ENCODE peak calls at places on chromosomes 7 and 10, in ten cellular contexts. A, M, Z, L, X, H, V, J, D and F are unnamed samples.

GRCh38 chr10:98340261-98340675 is 72.3 kb upstream of the LOXL4 start:
- DNase-seq in A (no peak), M (no peak), Z (peak), L (no peak), X (no peak), H (peak), V (no peak), J (no peak), D (no peak), F (no peak)

GRCh38 chr7:137886706-137887105 is 39.9 kb upstream of the DGKI start:
- DNase-seq in A (no peak), M (no peak), Z (peak), L (no peak), X (no peak), H (no peak), V (no peak), J (no peak), D (no peak), F (no peak)

GRCh38 chr7:99290980-99291607 is 18.5 kb downstream of the MYH16 start:
- DNase-seq in A (no peak), M (no peak), Z (peak), L (no peak), X (no peak), H (no peak), V (no peak), J (no peak), D (no peak), F (no peak)

GRCh38 chr7:37782166-37782565 is 66.2 kb upstream of the NME8 start:
- DNase-seq in A (no peak), M (no peak), Z (no peak), L (no peak), X (no peak), H (no peak), V (no peak), J (no peak), D (no peak), F (no peak)

GRCh38 chr7:19392246-19392645 is 247.0 kb upstream of the FERD3L start:
- DNase-seq in A (no peak), M (no peak), Z (peak), L (no peak), X (no peak), H (peak), V (no peak), J (no peak), D (no peak), F (no peak)

GRCh38 chr7:98022531-98022930 is 32.5 kb upstream of the OCM2 start:
- DNase-seq in A (no peak), M (no peak), Z (no peak), L (no peak), X (no peak), H (no peak), V (no peak), J (no peak), D (no peak), F (no peak)

GRCh38 chr10:132746801-132747625 is 38.9 kb downstream of the NKX6-2 start:
- DNase-seq in A (no peak), M (peak), Z (no peak), L (peak), X (no peak), H (no peak), V (no peak), J (no peak), D (no peak), F (no peak)

GRCh38 chr7:36820527-36821170 is 96.4 kb upstream of the AOAH start:
- DNase-seq in A (no peak), M (no peak), Z (peak), L (no peak), X (no peak), H (no peak), V (no peak), J (no peak), D (no peak), F (no peak)

GRCh38 chr7:29208410-29209250 is 14.1 kb downstream of the CHN2 start:
- DNase-seq in A (no peak), M (no peak), Z (no peak), L (no peak), X (no peak), H (no peak), V (no peak), J (no peak), D (no peak), F (peak)

GRCh38 chr7:41107330-41107937 is 595.5 kb downstream of the INHBA start:
- DNase-seq in A (no peak), M (no peak), Z (peak), L (peak), X (no peak), H (peak), V (no peak), J (no peak), D (peak), F (no peak)

GRCh38 chr7:10855583-10855982 is 118.1 kb upstream of the PHF14 start:
- DNase-seq in A (no peak), M (no peak), Z (no peak), L (no peak), X (peak), H (no peak), V (no peak), J (no peak), D (peak), F (no peak)

GRCh38 chr10:113961261-113961938 is 82.3 kb upstream of the ADRB1 start:
- DNase-seq in A (peak), M (no peak), Z (no peak), L (no peak), X (no peak), H (no peak), V (peak), J (no peak), D (no peak), F (no peak)

GRCh38 chr10:132451506-132452215 is 54.7 kb downstream of the PWWP2B start:
- DNase-seq in A (no peak), M (no peak), Z (no peak), L (no peak), X (peak), H (no peak), V (no peak), J (no peak), D (no peak), F (no peak)

GRCh38 chr10:53744746-53745145 is 972.2 kb upstream of the MBL2 start:
- DNase-seq in A (no peak), M (no peak), Z (no peak), L (peak), X (no peak), H (no peak), V (no peak), J (no peak), D (no peak), F (no peak)

GRCh38 chr7:105653441-105654005 is 72.2 kb upstream of the EFCAB10 start:
- DNase-seq in A (no peak), M (peak), Z (no peak), L (no peak), X (no peak), H (no peak), V (no peak), J (no peak), D (no peak), F (peak)

GRCh38 chr10:91313-91712 is 42.2 kb upstream of the TUBB8 start:
- DNase-seq in A (no peak), M (no peak), Z (no peak), L (no peak), X (peak), H (no peak), V (no peak), J (no peak), D (no peak), F (no peak)

GRCh38 chr10:102040305-102040704 is 15.7 kb downstream of the ARMH3 start:
- DNase-seq in A (no peak), M (no peak), Z (no peak), L (peak), X (no peak), H (no peak), V (no peak), J (no peak), D (no peak), F (no peak)

GRCh38 chr10:111936143-111936542 is 247.4 kb downstream of the GPAM start:
- DNase-seq in A (no peak), M (no peak), Z (no peak), L (no peak), X (no peak), H (no peak), V (no peak), J (no peak), D (no peak), F (no peak)

GRCh38 chr10:4062751-4063150 is 277.7 kb upstream of the KLF6 start:
- DNase-seq in A (no peak), M (no peak), Z (no peak), L (no peak), X (no peak), H (no peak), V (no peak), J (no peak), D (no peak), F (no peak)

GRCh38 chr7:92584953-92585352 is 5.2 kb downstream of the FAM133B start:
- DNase-seq in A (no peak), M (no peak), Z (peak), L (no peak), X (no peak), H (no peak), V (no peak), J (no peak), D (peak), F (no peak)

GRCh38 chr7:36286241-36286640 is 103.4 kb upstream of the ANLN start:
- DNase-seq in A (peak), M (no peak), Z (no peak), L (no peak), X (no peak), H (no peak), V (peak), J (no peak), D (no peak), F (no peak)

GRCh38 chr10:110775022-110775379 is 96.7 kb upstream of the PDCD4 start:
- DNase-seq in A (no peak), M (no peak), Z (no peak), L (no peak), X (no peak), H (no peak), V (no peak), J (no peak), D (no peak), F (peak)

GRCh38 chr7:146172112-146172511 is 55.5 kb downstream of the CNTNAP2 start:
- DNase-seq in A (no peak), M (no peak), Z (no peak), L (no peak), X (no peak), H (no peak), V (no peak), J (no peak), D (no peak), F (no peak)

GRCh38 chr7:43799605-43800004 is 41.1 kb downstream of the BLVRA start:
- DNase-seq in A (no peak), M (no peak), Z (peak), L (no peak), X (no peak), H (no peak), V (no peak), J (no peak), D (peak), F (no peak)

GRCh38 chr10:75772153-75772887 is 340.9 kb downstream of the LRMDA start:
- DNase-seq in A (no peak), M (no peak), Z (peak), L (no peak), X (no peak), H (no peak), V (no peak), J (no peak), D (peak), F (no peak)

GRCh38 chr10:49303711-49304110 is 4.7 kb downstream of the C10orf71 start:
- DNase-seq in A (no peak), M (no peak), Z (no peak), L (no peak), X (no peak), H (no peak), V (no peak), J (no peak), D (no peak), F (no peak)